ENCODE peak calls at places on chromosomes 4 and X, in four cellular contexts. D is GM13977, T is thoracic aorta, R is AG09309. Q is an unnamed sample.

GRCh38 chr4:81454498-81454897 is 17.2 kb downstream of the RASGEF1B start:
- DNase-seq in T (no peak), R (no peak), D (no peak), Q (no peak)

GRCh38 chrX:6184900-6185515 is 43.7 kb downstream of the NLGN4X start:
- DNase-seq in D (no peak), T (no peak), R (no peak), Q (no peak)

GRCh38 chrX:78746496-78746895 is 1.0 kb upstream of the LPAR4 start:
- DNase-seq in D (no peak), T (no peak), R (no peak), Q (no peak)

GRCh38 chr4:24210332-24210902 is 320.6 kb upstream of the PPARGC1A start:
- DNase-seq in R (peak), T (peak), D (no peak), Q (no peak)

GRCh38 chr4:113094802-113095201 is 45.3 kb downstream of the ANK2 start:
- DNase-seq in R (no peak), D (peak), T (no peak), Q (no peak)

GRCh38 chr4:108247511-108248088 is 78.9 kb upstream of the LEF1 start:
- DNase-seq in T (no peak), R (no peak), D (no peak), Q (no peak)

GRCh38 chrX:134528936-134529335 is 69.0 kb downstream of the HPRT1 start:
- DNase-seq in T (no peak), R (no peak), D (no peak), Q (no peak)

GRCh38 chr4:17698116-17698515 is 83.3 kb downstream of the FAM184B start:
- DNase-seq in R (no peak), T (no peak), D (no peak), Q (no peak)

GRCh38 chr4:173522160-173522873 is 7.7 kb downstream of the HAND2 start:
- DNase-seq in D (no peak), R (peak), T (no peak), Q (no peak)

GRCh38 chrX:40581333-40581910 is 652 bp downstream of the ATP6AP2 start:
- DNase-seq in R (no peak), T (no peak), D (peak), Q (no peak)

GRCh38 chrX:48996969-48997368 is 5.1 kb downstream of the GRIPAP1 start:
- DNase-seq in T (no peak), R (no peak), D (no peak), Q (no peak)

GRCh38 chr4:86657910-86658309 is 63.8 kb downstream of the PTPN13 start:
- DNase-seq in R (no peak), T (no peak), D (peak), Q (no peak)

GRCh38 chr4:139210486-139210885 is 33.5 kb upstream of the ELF2 start:
- DNase-seq in T (no peak), R (no peak), D (no peak), Q (no peak)

GRCh38 chrX:124274438-124275166 is 57.9 kb upstream of the TEX13D start:
- DNase-seq in T (no peak), R (no peak), D (no peak), Q (no peak)

GRCh38 chrX:3263681-3264126 is 82.7 kb downstream of the MXRA5 start:
- DNase-seq in D (no peak), T (no peak), R (no peak), Q (no peak)

GRCh38 chrX:105323951-105324350 is 103.5 kb upstream of the TEX13A start:
- DNase-seq in T (no peak), D (no peak), R (no peak), Q (no peak)

GRCh38 chr4:53307819-53308773 is 57.8 kb downstream of the SCFD2 start:
- DNase-seq in R (no peak), D (no peak), T (no peak), Q (no peak)

GRCh38 chr4:38663021-38663800 is 788 bp upstream of the KLF3 start:
- DNase-seq in T (no peak), D (no peak), R (peak), Q (no peak)

GRCh38 chr4:85431881-85432280 is 43.1 kb upstream of the ARHGAP24 start:
- DNase-seq in T (no peak), R (no peak), D (no peak), Q (no peak)

GRCh38 chr4:76066546-76066945 is 8.0 kb upstream of the ART3 start:
- DNase-seq in D (no peak), T (no peak), R (no peak), Q (no peak)

GRCh38 chrX:153055827-153056748 is at the start of gene PNMA3:
- DNase-seq in D (no peak), T (no peak), R (no peak), Q (no peak)

Q was measured in T-helper 22 cell.